ENCODE peak calls at places on chromosomes 6 and 20, in four cellular contexts. O is ELR, Q is brain pericyte, R is mammary epithelial cell. D is an unnamed sample.

GRCh38 chr6:116400376-116400775 is 29.6 kb downstream of the DSE start:
- DNase-seq in O (no peak), Q (no peak), R (no peak), D (no peak)

GRCh38 chr20:12928755-12929401 is 79.9 kb upstream of the SPTLC3 start:
- DNase-seq in O (peak; percentile 92), Q (no peak), R (peak; percentile 82), D (no peak)

GRCh38 chr6:137867685-137868509 is 838 bp downstream of the TNFAIP3 start:
- DNase-seq in O (peak; percentile 38), Q (no peak), R (peak; percentile 48), D (no peak)

GRCh38 chr20:4012631-4013030 is 2.7 kb downstream of the RNF24 start:
- DNase-seq in O (peak; percentile 15), Q (no peak), R (no peak), D (peak; percentile 52)

GRCh38 chr6:53159558-53159957 is 10.9 kb upstream of the GCM1 start:
- DNase-seq in O (peak; percentile 28), Q (no peak), R (peak; percentile 33), D (no peak)

GRCh38 chr20:14415492-14415891 is 78.1 kb upstream of the FLRT3 start:
- DNase-seq in O (no peak), Q (no peak), R (no peak), D (no peak)

GRCh38 chr20:59027746-59028320 is 4.3 kb downstream of the ATP5F1E start:
- DNase-seq in O (peak; percentile 67), Q (no peak), R (peak; percentile 59), D (no peak)

GRCh38 chr20:4924032-4924431 is 77.3 kb downstream of the SLC23A2 start:
- DNase-seq in O (no peak), Q (no peak), R (no peak), D (no peak)

GRCh38 chr6:158784505-158784904 is 34.7 kb downstream of the EZR start:
- DNase-seq in O (peak; percentile 84), Q (no peak), R (peak; percentile 83), D (no peak)

D was measured in NCI-H460.